ENCODE peak calls at places on chromosomes 11 and 22, in six cellular contexts. One of them, this sample, is unnamed.

GRCh38 chr11:729492-730074 is 17.7 kb upstream of the TALDO1 start:
- DNase-seq in stimulated activated CD4-positive, alpha-beta T cell treated with anti-CD3 and anti-CD28 coated beads, Interleukin-15, amount 100 ng/mL, for 1 hour: no peak
- DNase-seq in mesendoderm: no peak
- DNase-seq in astrocyte of the cerebellum: no peak
- DNase-seq in effector CD4-positive, alpha-beta T cell: no peak
- DNase-seq in substantia nigra: peak; percentile 85
- DNase-seq in this sample: no peak

GRCh38 chr22:29080061-29080975 is 7.5 kb downstream of the KREMEN1 start:
- DNase-seq in substantia nigra: no peak
- DNase-seq in stimulated activated CD4-positive, alpha-beta T cell treated with anti-CD3 and anti-CD28 coated beads, Interleukin-15, amount 100 ng/mL, for 1 hour: no peak
- DNase-seq in mesendoderm: no peak
- DNase-seq in astrocyte of the cerebellum: no peak
- DNase-seq in effector CD4-positive, alpha-beta T cell: no peak
- DNase-seq in this sample: peak; percentile 61

GRCh38 chr11:44633641-44634040 is 68.2 kb downstream of the CD82 start:
- DNase-seq in stimulated activated CD4-positive, alpha-beta T cell treated with anti-CD3 and anti-CD28 coated beads, Interleukin-15, amount 100 ng/mL, for 1 hour: no peak
- DNase-seq in astrocyte of the cerebellum: no peak
- DNase-seq in effector CD4-positive, alpha-beta T cell: no peak
- DNase-seq in substantia nigra: no peak
- DNase-seq in mesendoderm: peak; percentile 31
- DNase-seq in this sample: no peak

GRCh38 chr11:33899383-33900037 is 7.6 kb upstream of the LMO2 start:
- DNase-seq in stimulated activated CD4-positive, alpha-beta T cell treated with anti-CD3 and anti-CD28 coated beads, Interleukin-15, amount 100 ng/mL, for 1 hour: no peak
- DNase-seq in mesendoderm: peak; percentile 61
- DNase-seq in astrocyte of the cerebellum: peak; percentile 75
- DNase-seq in substantia nigra: peak; percentile 34
- DNase-seq in effector CD4-positive, alpha-beta T cell: no peak
- DNase-seq in this sample: peak; percentile 77

GRCh38 chr11:92556435-92556834 is 331.8 kb downstream of the FAT3 start:
- DNase-seq in substantia nigra: no peak
- DNase-seq in mesendoderm: peak; percentile 16
- DNase-seq in stimulated activated CD4-positive, alpha-beta T cell treated with anti-CD3 and anti-CD28 coated beads, Interleukin-15, amount 100 ng/mL, for 1 hour: no peak
- DNase-seq in effector CD4-positive, alpha-beta T cell: no peak
- DNase-seq in astrocyte of the cerebellum: peak; percentile 43
- DNase-seq in this sample: no peak

GRCh38 chr11:65557280-65558001 is 718 bp downstream of the LTBP3 start:
- DNase-seq in astrocyte of the cerebellum: no peak
- DNase-seq in effector CD4-positive, alpha-beta T cell: peak; percentile 4
- DNase-seq in stimulated activated CD4-positive, alpha-beta T cell treated with anti-CD3 and anti-CD28 coated beads, Interleukin-15, amount 100 ng/mL, for 1 hour: no peak
- DNase-seq in mesendoderm: peak; percentile 32
- DNase-seq in substantia nigra: no peak
- DNase-seq in this sample: no peak

GRCh38 chr22:31926969-31927368 is 17.4 kb upstream of the YWHAH start:
- DNase-seq in mesendoderm: peak; percentile 64
- DNase-seq in effector CD4-positive, alpha-beta T cell: no peak
- DNase-seq in substantia nigra: no peak
- DNase-seq in astrocyte of the cerebellum: no peak
- DNase-seq in stimulated activated CD4-positive, alpha-beta T cell treated with anti-CD3 and anti-CD28 coated beads, Interleukin-15, amount 100 ng/mL, for 1 hour: no peak
- DNase-seq in this sample: no peak

GRCh38 chr11:131845255-131845654 is 474.8 kb downstream of the NTM start:
- DNase-seq in stimulated activated CD4-positive, alpha-beta T cell treated with anti-CD3 and anti-CD28 coated beads, Interleukin-15, amount 100 ng/mL, for 1 hour: no peak
- DNase-seq in substantia nigra: no peak
- DNase-seq in effector CD4-positive, alpha-beta T cell: no peak
- DNase-seq in mesendoderm: peak; percentile 54
- DNase-seq in astrocyte of the cerebellum: no peak
- DNase-seq in this sample: no peak

GRCh38 chr11:72491001-72491400 is 56.7 kb upstream of the CLPB start:
- DNase-seq in effector CD4-positive, alpha-beta T cell: no peak
- DNase-seq in astrocyte of the cerebellum: no peak
- DNase-seq in mesendoderm: no peak
- DNase-seq in stimulated activated CD4-positive, alpha-beta T cell treated with anti-CD3 and anti-CD28 coated beads, Interleukin-15, amount 100 ng/mL, for 1 hour: no peak
- DNase-seq in substantia nigra: no peak
- DNase-seq in this sample: no peak

GRCh38 chr11:33735426-33736147 is 636 bp downstream of the CD59 start:
- DNase-seq in mesendoderm: peak; percentile 57
- DNase-seq in stimulated activated CD4-positive, alpha-beta T cell treated with anti-CD3 and anti-CD28 coated beads, Interleukin-15, amount 100 ng/mL, for 1 hour: no peak
- DNase-seq in substantia nigra: no peak
- DNase-seq in effector CD4-positive, alpha-beta T cell: peak; percentile 26
- DNase-seq in astrocyte of the cerebellum: no peak
- DNase-seq in this sample: peak; percentile 25

GRCh38 chr11:75400110-75400865 is 970 bp downstream of the RPS3 start:
- DNase-seq in substantia nigra: no peak
- DNase-seq in stimulated activated CD4-positive, alpha-beta T cell treated with anti-CD3 and anti-CD28 coated beads, Interleukin-15, amount 100 ng/mL, for 1 hour: no peak
- DNase-seq in mesendoderm: no peak
- DNase-seq in astrocyte of the cerebellum: no peak
- DNase-seq in effector CD4-positive, alpha-beta T cell: no peak
- DNase-seq in this sample: no peak

GRCh38 chr22:38125731-38126344 is 15.4 kb upstream of the BAIAP2L2 start:
- DNase-seq in substantia nigra: no peak
- DNase-seq in effector CD4-positive, alpha-beta T cell: no peak
- DNase-seq in stimulated activated CD4-positive, alpha-beta T cell treated with anti-CD3 and anti-CD28 coated beads, Interleukin-15, amount 100 ng/mL, for 1 hour: no peak
- DNase-seq in mesendoderm: no peak
- DNase-seq in astrocyte of the cerebellum: no peak
- DNase-seq in this sample: no peak

GRCh38 chr22:42945736-42946135 is 69.2 kb downstream of the PACSIN2 start:
- DNase-seq in stimulated activated CD4-positive, alpha-beta T cell treated with anti-CD3 and anti-CD28 coated beads, Interleukin-15, amount 100 ng/mL, for 1 hour: no peak
- DNase-seq in astrocyte of the cerebellum: no peak
- DNase-seq in substantia nigra: no peak
- DNase-seq in effector CD4-positive, alpha-beta T cell: no peak
- DNase-seq in mesendoderm: peak; percentile 75
- DNase-seq in this sample: no peak

GRCh38 chr11:76076749-76077148 is 129.6 kb downstream of the WNT11 start:
- DNase-seq in mesendoderm: no peak
- DNase-seq in astrocyte of the cerebellum: no peak
- DNase-seq in substantia nigra: no peak
- DNase-seq in stimulated activated CD4-positive, alpha-beta T cell treated with anti-CD3 and anti-CD28 coated beads, Interleukin-15, amount 100 ng/mL, for 1 hour: no peak
- DNase-seq in effector CD4-positive, alpha-beta T cell: no peak
- DNase-seq in this sample: no peak

GRCh38 chr11:110828086-110828485 is 115.8 kb upstream of the ARHGAP20 start:
- DNase-seq in effector CD4-positive, alpha-beta T cell: no peak
- DNase-seq in mesendoderm: no peak
- DNase-seq in astrocyte of the cerebellum: peak; percentile 35
- DNase-seq in substantia nigra: no peak
- DNase-seq in stimulated activated CD4-positive, alpha-beta T cell treated with anti-CD3 and anti-CD28 coated beads, Interleukin-15, amount 100 ng/mL, for 1 hour: no peak
- DNase-seq in this sample: no peak

GRCh38 chr11:2299773-2300172 is 1.9 kb downstream of the C11orf21 start:
- DNase-seq in substantia nigra: no peak
- DNase-seq in mesendoderm: no peak
- DNase-seq in stimulated activated CD4-positive, alpha-beta T cell treated with anti-CD3 and anti-CD28 coated beads, Interleukin-15, amount 100 ng/mL, for 1 hour: no peak
- DNase-seq in effector CD4-positive, alpha-beta T cell: no peak
- DNase-seq in astrocyte of the cerebellum: no peak
- DNase-seq in this sample: peak; percentile 3

GRCh38 chr22:27871306-27872014 is 47.6 kb downstream of the PITPNB start:
- DNase-seq in mesendoderm: no peak
- DNase-seq in stimulated activated CD4-positive, alpha-beta T cell treated with anti-CD3 and anti-CD28 coated beads, Interleukin-15, amount 100 ng/mL, for 1 hour: no peak
- DNase-seq in substantia nigra: no peak
- DNase-seq in effector CD4-positive, alpha-beta T cell: no peak
- DNase-seq in astrocyte of the cerebellum: no peak
- DNase-seq in this sample: no peak

GRCh38 chr11:16047073-16047472 is 309.3 kb downstream of the SOX6 start:
- DNase-seq in effector CD4-positive, alpha-beta T cell: no peak
- DNase-seq in mesendoderm: peak; percentile 4
- DNase-seq in stimulated activated CD4-positive, alpha-beta T cell treated with anti-CD3 and anti-CD28 coated beads, Interleukin-15, amount 100 ng/mL, for 1 hour: no peak
- DNase-seq in astrocyte of the cerebellum: no peak
- DNase-seq in substantia nigra: no peak
- DNase-seq in this sample: no peak

GRCh38 chr22:41446639-41447434 is at the start of gene TOB2:
- DNase-seq in astrocyte of the cerebellum: peak; percentile 76
- DNase-seq in stimulated activated CD4-positive, alpha-beta T cell treated with anti-CD3 and anti-CD28 coated beads, Interleukin-15, amount 100 ng/mL, for 1 hour: peak; percentile 93
- DNase-seq in mesendoderm: peak; percentile 98
- DNase-seq in effector CD4-positive, alpha-beta T cell: peak; percentile 91
- DNase-seq in substantia nigra: peak; percentile 96
- DNase-seq in this sample: peak; percentile 95

GRCh38 chr11:116838321-116839084 is 1.1 kb upstream of the APOA1 start:
- DNase-seq in stimulated activated CD4-positive, alpha-beta T cell treated with anti-CD3 and anti-CD28 coated beads, Interleukin-15, amount 100 ng/mL, for 1 hour: no peak
- DNase-seq in astrocyte of the cerebellum: no peak
- DNase-seq in substantia nigra: no peak
- DNase-seq in effector CD4-positive, alpha-beta T cell: no peak
- DNase-seq in mesendoderm: no peak
- DNase-seq in this sample: no peak

GRCh38 chr22:39565414-39565944 is 5.1 kb upstream of the CACNA1I start:
- DNase-seq in effector CD4-positive, alpha-beta T cell: no peak
- DNase-seq in stimulated activated CD4-positive, alpha-beta T cell treated with anti-CD3 and anti-CD28 coated beads, Interleukin-15, amount 100 ng/mL, for 1 hour: no peak
- DNase-seq in mesendoderm: no peak
- DNase-seq in substantia nigra: no peak
- DNase-seq in astrocyte of the cerebellum: no peak
- DNase-seq in this sample: no peak

GRCh38 chr11:130945945-130946344 is 29.7 kb upstream of the SNX19 start:
- DNase-seq in substantia nigra: no peak
- DNase-seq in astrocyte of the cerebellum: peak; percentile 32
- DNase-seq in mesendoderm: no peak
- DNase-seq in stimulated activated CD4-positive, alpha-beta T cell treated with anti-CD3 and anti-CD28 coated beads, Interleukin-15, amount 100 ng/mL, for 1 hour: no peak
- DNase-seq in effector CD4-positive, alpha-beta T cell: no peak
- DNase-seq in this sample: no peak

GRCh38 chr22:23268139-23268712 is 87.9 kb downstream of the BCR start:
- DNase-seq in stimulated activated CD4-positive, alpha-beta T cell treated with anti-CD3 and anti-CD28 coated beads, Interleukin-15, amount 100 ng/mL, for 1 hour: no peak
- DNase-seq in effector CD4-positive, alpha-beta T cell: no peak
- DNase-seq in astrocyte of the cerebellum: no peak
- DNase-seq in substantia nigra: no peak
- DNase-seq in mesendoderm: peak; percentile 40
- DNase-seq in this sample: no peak

GRCh38 chr11:60515144-60515855 is at the start of gene MS4A13:
- DNase-seq in stimulated activated CD4-positive, alpha-beta T cell treated with anti-CD3 and anti-CD28 coated beads, Interleukin-15, amount 100 ng/mL, for 1 hour: no peak
- DNase-seq in astrocyte of the cerebellum: no peak
- DNase-seq in mesendoderm: no peak
- DNase-seq in substantia nigra: no peak
- DNase-seq in effector CD4-positive, alpha-beta T cell: no peak
- DNase-seq in this sample: no peak

GRCh38 chr22:29073618-29074275 is 912 bp downstream of the KREMEN1 start:
- DNase-seq in mesendoderm: peak; percentile 68
- DNase-seq in stimulated activated CD4-positive, alpha-beta T cell treated with anti-CD3 and anti-CD28 coated beads, Interleukin-15, amount 100 ng/mL, for 1 hour: no peak
- DNase-seq in effector CD4-positive, alpha-beta T cell: no peak
- DNase-seq in substantia nigra: no peak
- DNase-seq in astrocyte of the cerebellum: no peak
- DNase-seq in this sample: peak; percentile 64

GRCh38 chr11:96280444-96280843 is 62.6 kb downstream of the MAML2 start:
- DNase-seq in mesendoderm: no peak
- DNase-seq in effector CD4-positive, alpha-beta T cell: no peak
- DNase-seq in stimulated activated CD4-positive, alpha-beta T cell treated with anti-CD3 and anti-CD28 coated beads, Interleukin-15, amount 100 ng/mL, for 1 hour: no peak
- DNase-seq in substantia nigra: no peak
- DNase-seq in astrocyte of the cerebellum: no peak
- DNase-seq in this sample: no peak

GRCh38 chr11:30853470-30853869 is 267.3 kb upstream of the MPPED2 start:
- DNase-seq in mesendoderm: no peak
- DNase-seq in effector CD4-positive, alpha-beta T cell: no peak
- DNase-seq in astrocyte of the cerebellum: no peak
- DNase-seq in stimulated activated CD4-positive, alpha-beta T cell treated with anti-CD3 and anti-CD28 coated beads, Interleukin-15, amount 100 ng/mL, for 1 hour: no peak
- DNase-seq in substantia nigra: no peak
- DNase-seq in this sample: no peak

GRCh38 chr22:23064381-23065068 is 5.8 kb upstream of the GNAZ start:
- DNase-seq in astrocyte of the cerebellum: no peak
- DNase-seq in substantia nigra: no peak
- DNase-seq in effector CD4-positive, alpha-beta T cell: no peak
- DNase-seq in stimulated activated CD4-positive, alpha-beta T cell treated with anti-CD3 and anti-CD28 coated beads, Interleukin-15, amount 100 ng/mL, for 1 hour: no peak
- DNase-seq in mesendoderm: no peak
- DNase-seq in this sample: peak; percentile 27

GRCh38 chr11:88555018-88555828 is 217.7 kb upstream of the CTSC start:
- DNase-seq in effector CD4-positive, alpha-beta T cell: no peak
- DNase-seq in stimulated activated CD4-positive, alpha-beta T cell treated with anti-CD3 and anti-CD28 coated beads, Interleukin-15, amount 100 ng/mL, for 1 hour: no peak
- DNase-seq in astrocyte of the cerebellum: peak; percentile 100
- DNase-seq in substantia nigra: no peak
- DNase-seq in mesendoderm: peak; percentile 22
- DNase-seq in this sample: peak; percentile 17

GRCh38 chr11:17263803-17264202 is 12.7 kb upstream of the NUCB2 start:
- DNase-seq in mesendoderm: no peak
- DNase-seq in effector CD4-positive, alpha-beta T cell: no peak
- DNase-seq in stimulated activated CD4-positive, alpha-beta T cell treated with anti-CD3 and anti-CD28 coated beads, Interleukin-15, amount 100 ng/mL, for 1 hour: no peak
- DNase-seq in substantia nigra: no peak
- DNase-seq in astrocyte of the cerebellum: no peak
- DNase-seq in this sample: no peak

GRCh38 chr11:47028530-47029093 is 92.1 kb downstream of the CSTPP1 start:
- DNase-seq in substantia nigra: no peak
- DNase-seq in mesendoderm: no peak
- DNase-seq in astrocyte of the cerebellum: no peak
- DNase-seq in effector CD4-positive, alpha-beta T cell: no peak
- DNase-seq in stimulated activated CD4-positive, alpha-beta T cell treated with anti-CD3 and anti-CD28 coated beads, Interleukin-15, amount 100 ng/mL, for 1 hour: no peak
- DNase-seq in this sample: no peak

GRCh38 chr11:116576523-116576922 is 196.3 kb downstream of the BUD13 start:
- DNase-seq in effector CD4-positive, alpha-beta T cell: no peak
- DNase-seq in substantia nigra: no peak
- DNase-seq in stimulated activated CD4-positive, alpha-beta T cell treated with anti-CD3 and anti-CD28 coated beads, Interleukin-15, amount 100 ng/mL, for 1 hour: no peak
- DNase-seq in mesendoderm: peak; percentile 77
- DNase-seq in astrocyte of the cerebellum: no peak
- DNase-seq in this sample: no peak

GRCh38 chr11:1089738-1090599 is 15.3 kb downstream of the MUC2 start:
- DNase-seq in stimulated activated CD4-positive, alpha-beta T cell treated with anti-CD3 and anti-CD28 coated beads, Interleukin-15, amount 100 ng/mL, for 1 hour: no peak
- DNase-seq in substantia nigra: no peak
- DNase-seq in mesendoderm: no peak
- DNase-seq in effector CD4-positive, alpha-beta T cell: no peak
- DNase-seq in astrocyte of the cerebellum: no peak
- DNase-seq in this sample: no peak

GRCh38 chr11:8201524-8202365 is 32.9 kb upstream of the RIC3 start:
- DNase-seq in effector CD4-positive, alpha-beta T cell: no peak
- DNase-seq in astrocyte of the cerebellum: no peak
- DNase-seq in mesendoderm: no peak
- DNase-seq in stimulated activated CD4-positive, alpha-beta T cell treated with anti-CD3 and anti-CD28 coated beads, Interleukin-15, amount 100 ng/mL, for 1 hour: no peak
- DNase-seq in substantia nigra: no peak
- DNase-seq in this sample: no peak

GRCh38 chr11:86138958-86139357 is 70.1 kb upstream of the PICALM start:
- DNase-seq in mesendoderm: no peak
- DNase-seq in substantia nigra: no peak
- DNase-seq in effector CD4-positive, alpha-beta T cell: no peak
- DNase-seq in stimulated activated CD4-positive, alpha-beta T cell treated with anti-CD3 and anti-CD28 coated beads, Interleukin-15, amount 100 ng/mL, for 1 hour: no peak
- DNase-seq in astrocyte of the cerebellum: no peak
- DNase-seq in this sample: no peak

GRCh38 chr11:131659931-131660330 is 289.5 kb downstream of the NTM start:
- DNase-seq in substantia nigra: no peak
- DNase-seq in effector CD4-positive, alpha-beta T cell: no peak
- DNase-seq in stimulated activated CD4-positive, alpha-beta T cell treated with anti-CD3 and anti-CD28 coated beads, Interleukin-15, amount 100 ng/mL, for 1 hour: no peak
- DNase-seq in mesendoderm: no peak
- DNase-seq in astrocyte of the cerebellum: no peak
- DNase-seq in this sample: no peak

GRCh38 chr11:69425895-69426544 is 55.4 kb upstream of the LINC01488 start:
- DNase-seq in effector CD4-positive, alpha-beta T cell: no peak
- DNase-seq in substantia nigra: no peak
- DNase-seq in stimulated activated CD4-positive, alpha-beta T cell treated with anti-CD3 and anti-CD28 coated beads, Interleukin-15, amount 100 ng/mL, for 1 hour: no peak
- DNase-seq in mesendoderm: no peak
- DNase-seq in astrocyte of the cerebellum: no peak
- DNase-seq in this sample: no peak

GRCh38 chr11:82906236-82906635 is 4.7 kb downstream of the DDIAS start:
- DNase-seq in astrocyte of the cerebellum: peak; percentile 6
- DNase-seq in mesendoderm: peak; percentile 22
- DNase-seq in effector CD4-positive, alpha-beta T cell: no peak
- DNase-seq in stimulated activated CD4-positive, alpha-beta T cell treated with anti-CD3 and anti-CD28 coated beads, Interleukin-15, amount 100 ng/mL, for 1 hour: no peak
- DNase-seq in substantia nigra: no peak
- DNase-seq in this sample: no peak

GRCh38 chr22:50150161-50151129 is 20.1 kb upstream of the PANX2 start:
- DNase-seq in effector CD4-positive, alpha-beta T cell: no peak
- DNase-seq in astrocyte of the cerebellum: no peak
- DNase-seq in stimulated activated CD4-positive, alpha-beta T cell treated with anti-CD3 and anti-CD28 coated beads, Interleukin-15, amount 100 ng/mL, for 1 hour: no peak
- DNase-seq in substantia nigra: no peak
- DNase-seq in mesendoderm: no peak
- DNase-seq in this sample: no peak

This sample was measured in breast epithelium.